ENCODE peak calls at places on chromosomes 12 and 14, in eight cellular contexts. One of them, this sample, is unnamed.

GRCh38 chr12:21823581-21823980 is 49.1 kb upstream of the KCNJ8 start:
- DNase-seq in tibial artery: peak
- DNase-seq in mesendoderm: no peak
- DNase-seq in lung: peak
- DNase-seq in prostate gland: no peak
- DNase-seq in iPS DF 6.9: no peak
- DNase-seq in brain microvascular endothelial cell: no peak
- DNase-seq in IMR-90: no peak
- DNase-seq in this sample: no peak

GRCh38 chr14:91395998-91396660 is 21.5 kb downstream of the CCDC88C start:
- DNase-seq in IMR-90: no peak
- DNase-seq in tibial artery: no peak
- DNase-seq in brain microvascular endothelial cell: no peak
- DNase-seq in mesendoderm: no peak
- DNase-seq in lung: no peak
- DNase-seq in iPS DF 6.9: no peak
- DNase-seq in prostate gland: peak
- DNase-seq in this sample: no peak

GRCh38 chr14:83838221-83838620 is 1691.7 kb upstream of the FLRT2 start:
- DNase-seq in mesendoderm: peak
- DNase-seq in lung: no peak
- DNase-seq in iPS DF 6.9: no peak
- DNase-seq in IMR-90: peak
- DNase-seq in prostate gland: no peak
- DNase-seq in tibial artery: no peak
- DNase-seq in brain microvascular endothelial cell: no peak
- DNase-seq in this sample: no peak

GRCh38 chr12:45298721-45299120 is 82.8 kb downstream of the ANO6 start:
- DNase-seq in iPS DF 6.9: no peak
- DNase-seq in tibial artery: no peak
- DNase-seq in IMR-90: no peak
- DNase-seq in mesendoderm: peak
- DNase-seq in lung: no peak
- DNase-seq in prostate gland: no peak
- DNase-seq in brain microvascular endothelial cell: no peak
- DNase-seq in this sample: no peak

GRCh38 chr12:121423253-121423652 is 23.3 kb downstream of the RNF34 start:
- DNase-seq in prostate gland: no peak
- DNase-seq in iPS DF 6.9: no peak
- DNase-seq in mesendoderm: no peak
- DNase-seq in brain microvascular endothelial cell: no peak
- DNase-seq in tibial artery: no peak
- DNase-seq in lung: no peak
- DNase-seq in IMR-90: no peak
- DNase-seq in this sample: no peak

GRCh38 chr12:29640589-29641345 is 143.0 kb downstream of the TMTC1 start:
- DNase-seq in tibial artery: no peak
- DNase-seq in brain microvascular endothelial cell: peak
- DNase-seq in mesendoderm: peak
- DNase-seq in iPS DF 6.9: no peak
- DNase-seq in IMR-90: peak
- DNase-seq in lung: no peak
- DNase-seq in prostate gland: no peak
- DNase-seq in this sample: no peak

GRCh38 chr12:89350661-89351488 is 1.4 kb downstream of the DUSP6 start:
- DNase-seq in prostate gland: no peak
- DNase-seq in iPS DF 6.9: no peak
- DNase-seq in brain microvascular endothelial cell: no peak
- DNase-seq in mesendoderm: peak
- DNase-seq in lung: no peak
- DNase-seq in tibial artery: no peak
- DNase-seq in IMR-90: no peak
- DNase-seq in this sample: peak

GRCh38 chr12:34301251-34302130 is 279.2 kb downstream of the ALG10 start:
- DNase-seq in tibial artery: no peak
- DNase-seq in brain microvascular endothelial cell: no peak
- DNase-seq in mesendoderm: no peak
- DNase-seq in iPS DF 6.9: no peak
- DNase-seq in lung: no peak
- DNase-seq in IMR-90: no peak
- DNase-seq in prostate gland: no peak
- DNase-seq in this sample: no peak

GRCh38 chr12:107320929-107321618 is 227.7 kb upstream of the CRY1 start:
- DNase-seq in prostate gland: peak
- DNase-seq in IMR-90: peak
- DNase-seq in tibial artery: no peak
- DNase-seq in iPS DF 6.9: no peak
- DNase-seq in lung: no peak
- DNase-seq in mesendoderm: peak
- DNase-seq in brain microvascular endothelial cell: peak
- DNase-seq in this sample: peak

GRCh38 chr14:105864651-105865265 is 338.4 kb downstream of the TMEM121 start:
- DNase-seq in lung: no peak
- DNase-seq in tibial artery: peak
- DNase-seq in mesendoderm: no peak
- DNase-seq in brain microvascular endothelial cell: no peak
- DNase-seq in iPS DF 6.9: no peak
- DNase-seq in prostate gland: no peak
- DNase-seq in IMR-90: no peak
- DNase-seq in this sample: no peak

GRCh38 chr12:67508830-67509229 is 139.7 kb upstream of the DYRK2 start:
- DNase-seq in lung: no peak
- DNase-seq in IMR-90: no peak
- DNase-seq in iPS DF 6.9: no peak
- DNase-seq in tibial artery: no peak
- DNase-seq in mesendoderm: no peak
- DNase-seq in brain microvascular endothelial cell: no peak
- DNase-seq in prostate gland: no peak
- DNase-seq in this sample: no peak

GRCh38 chr12:108638997-108639822 is 5.5 kb upstream of the SELPLG start:
- DNase-seq in IMR-90: no peak
- DNase-seq in brain microvascular endothelial cell: no peak
- DNase-seq in iPS DF 6.9: no peak
- DNase-seq in tibial artery: no peak
- DNase-seq in mesendoderm: no peak
- DNase-seq in lung: no peak
- DNase-seq in prostate gland: no peak
- DNase-seq in this sample: no peak

GRCh38 chr12:108637631-108638030 is 3.9 kb upstream of the SELPLG start:
- DNase-seq in mesendoderm: no peak
- DNase-seq in lung: no peak
- DNase-seq in brain microvascular endothelial cell: no peak
- DNase-seq in tibial artery: no peak
- DNase-seq in prostate gland: no peak
- DNase-seq in iPS DF 6.9: no peak
- DNase-seq in IMR-90: no peak
- DNase-seq in this sample: no peak

GRCh38 chr12:108637222-108637621 is 3.5 kb upstream of the SELPLG start:
- DNase-seq in iPS DF 6.9: no peak
- DNase-seq in IMR-90: no peak
- DNase-seq in prostate gland: no peak
- DNase-seq in lung: no peak
- DNase-seq in mesendoderm: no peak
- DNase-seq in brain microvascular endothelial cell: no peak
- DNase-seq in tibial artery: no peak
- DNase-seq in this sample: no peak

GRCh38 chr12:108635997-108636808 is 2.5 kb upstream of the SELPLG start:
- DNase-seq in mesendoderm: no peak
- DNase-seq in lung: no peak
- DNase-seq in prostate gland: no peak
- DNase-seq in iPS DF 6.9: no peak
- DNase-seq in IMR-90: no peak
- DNase-seq in tibial artery: no peak
- DNase-seq in brain microvascular endothelial cell: no peak
- DNase-seq in this sample: no peak

GRCh38 chr12:108638141-108638823 is 4.6 kb upstream of the SELPLG start:
- DNase-seq in mesendoderm: no peak
- DNase-seq in IMR-90: no peak
- DNase-seq in tibial artery: peak
- DNase-seq in lung: no peak
- DNase-seq in prostate gland: no peak
- DNase-seq in iPS DF 6.9: no peak
- DNase-seq in brain microvascular endothelial cell: no peak
- DNase-seq in this sample: no peak
- H3K4me3 ChIP-seq in mesendoderm: no peak
- H3K4me3 ChIP-seq in IMR-90: no peak
- H3K4me3 ChIP-seq in tibial artery: no peak
- H3K4me3 ChIP-seq in lung: no peak
- H3K4me3 ChIP-seq in prostate gland: no peak
- H3K4me3 ChIP-seq in iPS DF 6.9: no peak
- H3K4me3 ChIP-seq in brain microvascular endothelial cell: no peak
- H3K4me3 ChIP-seq in this sample: no peak

DNA sequence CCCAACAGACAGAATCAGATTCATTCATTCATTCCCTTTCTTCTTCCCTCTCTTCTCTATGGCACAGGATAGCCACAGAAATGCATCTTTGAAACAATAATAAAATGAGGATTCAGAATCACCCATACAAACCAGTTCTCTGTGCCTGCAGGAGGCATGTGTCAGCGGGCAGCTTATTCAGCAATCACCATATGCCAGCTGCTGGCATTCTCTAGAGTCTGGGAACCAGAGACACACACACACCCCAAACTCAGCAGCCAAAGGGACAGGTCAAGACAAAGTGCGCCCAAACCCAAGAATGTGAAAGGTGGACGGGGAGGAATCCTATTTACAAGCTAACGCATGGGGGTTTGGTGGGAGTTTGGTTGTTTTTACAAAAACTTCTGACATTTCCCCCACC is 14.1 kb downstream of the ARF3 start:
- DNase-seq in iPS DF 6.9: no peak
- DNase-seq in tibial artery: no peak
- DNase-seq in brain microvascular endothelial cell: no peak
- DNase-seq in prostate gland: no peak
- DNase-seq in mesendoderm: no peak
- DNase-seq in lung: no peak
- DNase-seq in IMR-90: no peak
- DNase-seq in this sample: no peak
- H3K27ac ChIP-seq in iPS DF 6.9: no peak
- H3K27ac ChIP-seq in tibial artery: no peak
- H3K27ac ChIP-seq in brain microvascular endothelial cell: no peak
- H3K27ac ChIP-seq in prostate gland: no peak
- H3K27ac ChIP-seq in mesendoderm: no peak
- H3K27ac ChIP-seq in lung: no peak
- H3K27ac ChIP-seq in IMR-90: no peak
- H3K27ac ChIP-seq in this sample: no peak

GRCh38 chr14:23863836-23864235 is 89.7 kb upstream of the DHRS4 start:
- DNase-seq in IMR-90: no peak
- DNase-seq in prostate gland: no peak
- DNase-seq in lung: no peak
- DNase-seq in iPS DF 6.9: no peak
- DNase-seq in brain microvascular endothelial cell: no peak
- DNase-seq in tibial artery: no peak
- DNase-seq in mesendoderm: no peak
- DNase-seq in this sample: no peak
- H3K4me3 ChIP-seq in IMR-90: no peak
- H3K4me3 ChIP-seq in prostate gland: no peak
- H3K4me3 ChIP-seq in lung: no peak
- H3K4me3 ChIP-seq in iPS DF 6.9: no peak
- H3K4me3 ChIP-seq in brain microvascular endothelial cell: no peak
- H3K4me3 ChIP-seq in tibial artery: no peak
- H3K4me3 ChIP-seq in mesendoderm: no peak
- H3K4me3 ChIP-seq in this sample: no peak

GRCh38 chr14:51824191-51824590 is 36.2 kb upstream of the GNG2 start:
- DNase-seq in IMR-90: no peak
- DNase-seq in iPS DF 6.9: no peak
- DNase-seq in lung: no peak
- DNase-seq in tibial artery: no peak
- DNase-seq in brain microvascular endothelial cell: no peak
- DNase-seq in prostate gland: no peak
- DNase-seq in mesendoderm: no peak
- DNase-seq in this sample: no peak

GRCh38 chr14:51822499-51822898 is 37.9 kb upstream of the GNG2 start:
- DNase-seq in mesendoderm: no peak
- DNase-seq in lung: no peak
- DNase-seq in iPS DF 6.9: no peak
- DNase-seq in prostate gland: no peak
- DNase-seq in IMR-90: no peak
- DNase-seq in tibial artery: no peak
- DNase-seq in brain microvascular endothelial cell: no peak
- DNase-seq in this sample: no peak

GRCh38 chr14:51825926-51826325 is 34.5 kb upstream of the GNG2 start:
- DNase-seq in brain microvascular endothelial cell: no peak
- DNase-seq in mesendoderm: no peak
- DNase-seq in iPS DF 6.9: no peak
- DNase-seq in IMR-90: no peak
- DNase-seq in lung: no peak
- DNase-seq in tibial artery: no peak
- DNase-seq in prostate gland: no peak
- DNase-seq in this sample: no peak

GRCh38 chr14:51823706-51824105 is 36.7 kb upstream of the GNG2 start:
- DNase-seq in tibial artery: no peak
- DNase-seq in IMR-90: peak
- DNase-seq in mesendoderm: no peak
- DNase-seq in prostate gland: no peak
- DNase-seq in brain microvascular endothelial cell: no peak
- DNase-seq in lung: no peak
- DNase-seq in iPS DF 6.9: no peak
- DNase-seq in this sample: no peak

DNA sequence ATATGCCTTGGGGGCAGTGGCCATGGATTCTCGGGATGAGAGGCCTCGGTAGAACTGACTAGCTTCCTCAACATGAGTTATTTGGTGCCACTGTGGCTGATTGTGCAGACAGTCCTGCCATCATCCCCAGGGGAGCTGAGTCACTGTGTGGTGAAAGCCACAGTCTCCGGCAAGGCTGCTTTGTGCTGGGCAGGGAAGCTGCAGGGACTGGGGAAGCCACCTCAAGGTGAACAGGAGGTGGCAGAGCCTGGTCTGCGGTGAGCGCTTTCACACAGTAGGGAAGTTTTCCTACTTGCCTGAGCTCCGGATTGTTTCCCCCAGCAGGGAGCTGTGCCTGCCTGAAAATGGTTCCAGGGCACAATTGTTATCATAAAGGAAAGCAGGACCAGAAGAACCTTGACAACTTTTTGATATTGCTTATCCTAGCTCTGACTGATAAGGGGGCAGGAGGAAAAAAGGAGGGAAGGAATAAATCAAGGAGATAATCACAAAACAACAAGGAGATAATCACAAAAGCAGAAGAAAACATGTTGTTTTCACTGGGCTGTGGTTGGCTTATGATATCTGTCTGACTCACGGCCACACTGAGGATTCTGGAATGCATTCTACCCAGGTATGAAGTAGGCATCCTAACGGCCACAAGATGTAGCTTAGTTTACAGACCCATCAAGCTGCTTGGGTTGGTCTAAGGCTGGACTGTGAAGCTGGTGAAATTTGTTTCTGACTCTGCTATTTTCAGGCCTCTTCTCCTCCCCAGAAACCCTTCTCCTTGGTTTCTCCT is 32.2 kb upstream of the GNG2 start:
- DNase-seq in mesendoderm: peak
- DNase-seq in tibial artery: no peak
- DNase-seq in IMR-90: peak
- DNase-seq in brain microvascular endothelial cell: peak
- DNase-seq in iPS DF 6.9: no peak
- DNase-seq in prostate gland: no peak
- DNase-seq in lung: no peak
- DNase-seq in this sample: peak
- H3K27ac ChIP-seq in mesendoderm: peak
- H3K27ac ChIP-seq in tibial artery: no peak
- H3K27ac ChIP-seq in IMR-90: no peak
- H3K27ac ChIP-seq in brain microvascular endothelial cell: no peak
- H3K27ac ChIP-seq in iPS DF 6.9: no peak
- H3K27ac ChIP-seq in prostate gland: no peak
- H3K27ac ChIP-seq in lung: no peak
- H3K27ac ChIP-seq in this sample: no peak